ENCODE peak calls at places on chromosome X, in seven cellular contexts. One of them, this sample, is unnamed.

GRCh38 chrX:107429090-107429489 is 20.4 kb upstream of the FRMPD3 start:
- DNase-seq in H1: peak
- DNase-seq in HepG2: peak
- DNase-seq in SK-N-SH: no peak
- DNase-seq in HCT116: no peak
- DNase-seq in GM12878: no peak
- DNase-seq in K562: no peak
- DNase-seq in this sample: peak

GRCh38 chrX:31331928-31332327 is 260.1 kb upstream of the FTHL17 start:
- DNase-seq in SK-N-SH: peak
- DNase-seq in GM12878: no peak
- DNase-seq in H1: no peak
- DNase-seq in HepG2: no peak
- DNase-seq in K562: no peak
- DNase-seq in HCT116: no peak
- DNase-seq in this sample: no peak

GRCh38 chrX:153862369-153863250 is 23.4 kb downstream of the L1CAM start:
- DNase-seq in SK-N-SH: peak
- DNase-seq in HCT116: no peak
- DNase-seq in K562: no peak
- DNase-seq in GM12878: no peak
- DNase-seq in H1: no peak
- DNase-seq in HepG2: no peak
- DNase-seq in this sample: no peak

GRCh38 chrX:129759576-129760061 is 20.1 kb upstream of the SASH3 start:
- DNase-seq in SK-N-SH: no peak
- DNase-seq in HepG2: no peak
- DNase-seq in GM12878: no peak
- DNase-seq in K562: no peak
- DNase-seq in HCT116: no peak
- DNase-seq in H1: no peak
- DNase-seq in this sample: no peak

GRCh38 chrX:13599491-13599890 is 30.1 kb downstream of the EGFL6 start:
- DNase-seq in H1: no peak
- DNase-seq in HepG2: no peak
- DNase-seq in GM12878: no peak
- DNase-seq in HCT116: no peak
- DNase-seq in SK-N-SH: no peak
- DNase-seq in K562: no peak
- DNase-seq in this sample: no peak

GRCh38 chrX:16119353-16120220 is 3.8 kb upstream of the GRPR start:
- DNase-seq in HCT116: no peak
- DNase-seq in GM12878: peak
- DNase-seq in K562: no peak
- DNase-seq in H1: no peak
- DNase-seq in SK-N-SH: no peak
- DNase-seq in HepG2: no peak
- DNase-seq in this sample: no peak

GRCh38 chrX:110045988-110046387 is 43.1 kb downstream of the TMEM164 start:
- DNase-seq in HCT116: no peak
- DNase-seq in GM12878: no peak
- DNase-seq in H1: no peak
- DNase-seq in SK-N-SH: no peak
- DNase-seq in HepG2: peak
- DNase-seq in K562: no peak
- DNase-seq in this sample: no peak

GRCh38 chrX:30589146-30589888 is 11.8 kb upstream of the TASL start:
- DNase-seq in SK-N-SH: no peak
- DNase-seq in K562: no peak
- DNase-seq in H1: no peak
- DNase-seq in HCT116: no peak
- DNase-seq in GM12878: no peak
- DNase-seq in HepG2: no peak
- DNase-seq in this sample: no peak

GRCh38 chrX:136310411-136310810 is 9.6 kb downstream of the ADGRG4 start:
- DNase-seq in H1: no peak
- DNase-seq in GM12878: no peak
- DNase-seq in K562: peak
- DNase-seq in HepG2: no peak
- DNase-seq in HCT116: no peak
- DNase-seq in SK-N-SH: no peak
- DNase-seq in this sample: peak

GRCh38 chrX:139882299-139882698 is 50.6 kb downstream of the ATP11C start:
- DNase-seq in K562: no peak
- DNase-seq in H1: no peak
- DNase-seq in HepG2: no peak
- DNase-seq in SK-N-SH: no peak
- DNase-seq in HCT116: no peak
- DNase-seq in GM12878: no peak
- DNase-seq in this sample: no peak

GRCh38 chrX:36908801-36909403 is 99.3 kb upstream of the FAM47C start:
- DNase-seq in K562: peak
- DNase-seq in H1: no peak
- DNase-seq in HepG2: peak
- DNase-seq in HCT116: peak
- DNase-seq in GM12878: peak
- DNase-seq in SK-N-SH: peak
- DNase-seq in this sample: no peak

GRCh38 chrX:132758778-132759177 is 199.7 kb downstream of the HS6ST2 start:
- DNase-seq in GM12878: no peak
- DNase-seq in SK-N-SH: no peak
- DNase-seq in K562: no peak
- DNase-seq in H1: no peak
- DNase-seq in HCT116: no peak
- DNase-seq in HepG2: no peak
- DNase-seq in this sample: no peak

GRCh38 chrX:119734897-119735339 is 23.5 kb upstream of the SOWAHD start:
- DNase-seq in HCT116: no peak
- DNase-seq in K562: no peak
- DNase-seq in SK-N-SH: peak
- DNase-seq in HepG2: no peak
- DNase-seq in GM12878: no peak
- DNase-seq in H1: no peak
- DNase-seq in this sample: no peak

GRCh38 chrX:136146614-136147319 is 566 bp upstream of the FHL1 start:
- DNase-seq in HepG2: no peak
- DNase-seq in SK-N-SH: no peak
- DNase-seq in K562: no peak
- DNase-seq in GM12878: no peak
- DNase-seq in H1: peak
- DNase-seq in HCT116: no peak
- DNase-seq in this sample: no peak

GRCh38 chrX:128020701-128021100 is 31.5 kb downstream of the ACTRT1 start:
- DNase-seq in HCT116: no peak
- DNase-seq in H1: no peak
- DNase-seq in K562: no peak
- DNase-seq in SK-N-SH: no peak
- DNase-seq in HepG2: peak
- DNase-seq in GM12878: no peak
- DNase-seq in this sample: no peak

GRCh38 chrX:63387411-63387810 is 36.3 kb upstream of the SPIN4 start:
- DNase-seq in SK-N-SH: no peak
- DNase-seq in GM12878: no peak
- DNase-seq in K562: no peak
- DNase-seq in HepG2: no peak
- DNase-seq in H1: no peak
- DNase-seq in HCT116: no peak
- DNase-seq in this sample: no peak

GRCh38 chrX:148562846-148563245 is 62.4 kb downstream of the AFF2 start:
- DNase-seq in HCT116: no peak
- DNase-seq in SK-N-SH: no peak
- DNase-seq in GM12878: no peak
- DNase-seq in K562: no peak
- DNase-seq in H1: no peak
- DNase-seq in HepG2: no peak
- DNase-seq in this sample: no peak

GRCh38 chrX:148572332-148572731 is 71.9 kb downstream of the AFF2 start:
- DNase-seq in HepG2: no peak
- DNase-seq in K562: no peak
- DNase-seq in H1: no peak
- DNase-seq in SK-N-SH: no peak
- DNase-seq in GM12878: no peak
- DNase-seq in HCT116: no peak
- DNase-seq in this sample: no peak

GRCh38 chrX:148567229-148567628 is 66.8 kb downstream of the AFF2 start:
- DNase-seq in H1: no peak
- DNase-seq in SK-N-SH: no peak
- DNase-seq in K562: peak
- DNase-seq in GM12878: no peak
- DNase-seq in HepG2: no peak
- DNase-seq in HCT116: no peak
- DNase-seq in this sample: no peak

GRCh38 chrX:148568763-148569162 is 68.3 kb downstream of the AFF2 start:
- DNase-seq in HCT116: no peak
- DNase-seq in K562: no peak
- DNase-seq in HepG2: no peak
- DNase-seq in SK-N-SH: no peak
- DNase-seq in GM12878: no peak
- DNase-seq in H1: no peak
- DNase-seq in this sample: no peak

DNA sequence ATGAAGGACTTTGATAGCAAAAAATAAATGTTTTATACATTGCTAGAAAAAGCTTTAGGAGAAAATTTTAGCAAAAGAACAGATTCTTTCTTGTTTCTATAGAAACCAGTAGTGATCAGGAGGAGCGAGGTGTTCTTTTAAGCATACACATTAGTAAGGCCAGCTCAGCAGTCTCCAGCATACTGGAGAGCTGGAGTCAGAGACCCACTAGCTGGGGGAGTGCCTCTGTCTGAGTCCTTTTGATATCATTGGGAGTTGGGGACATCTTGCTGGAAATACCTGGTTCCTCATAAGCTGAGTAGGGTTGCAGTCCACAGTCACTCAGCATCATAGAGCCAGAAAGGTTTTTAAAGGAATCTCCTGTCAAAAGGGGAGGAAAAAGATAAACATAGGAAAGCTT is 67.4 kb downstream of the AFF2 start:
- DNase-seq in HepG2: no peak
- DNase-seq in K562: no peak
- DNase-seq in SK-N-SH: no peak
- DNase-seq in H1: no peak
- DNase-seq in HCT116: no peak
- DNase-seq in GM12878: no peak
- DNase-seq in this sample: no peak
- H3K9ac ChIP-seq in HepG2: no peak
- H3K9ac ChIP-seq in K562: no peak
- H3K9ac ChIP-seq in SK-N-SH: no peak
- H3K9ac ChIP-seq in H1: no peak
- H3K9ac ChIP-seq in HCT116: no peak
- H3K9ac ChIP-seq in GM12878: no peak
- H3K9ac ChIP-seq in this sample: no peak

GRCh38 chrX:8848921-8849320 is 47.7 kb upstream of the FAM9A start:
- DNase-seq in SK-N-SH: no peak
- DNase-seq in H1: no peak
- DNase-seq in GM12878: no peak
- DNase-seq in HepG2: no peak
- DNase-seq in HCT116: no peak
- DNase-seq in K562: no peak
- DNase-seq in this sample: no peak

GRCh38 chrX:8844157-8844556 is 43.0 kb upstream of the FAM9A start:
- DNase-seq in HepG2: no peak
- DNase-seq in GM12878: no peak
- DNase-seq in HCT116: no peak
- DNase-seq in H1: no peak
- DNase-seq in K562: no peak
- DNase-seq in SK-N-SH: no peak
- DNase-seq in this sample: no peak

GRCh38 chrX:8846271-8846670 is 45.1 kb upstream of the FAM9A start:
- DNase-seq in HCT116: no peak
- DNase-seq in K562: no peak
- DNase-seq in HepG2: no peak
- DNase-seq in SK-N-SH: no peak
- DNase-seq in H1: no peak
- DNase-seq in GM12878: no peak
- DNase-seq in this sample: no peak

GRCh38 chrX:8845060-8845459 is 43.9 kb upstream of the FAM9A start:
- DNase-seq in K562: no peak
- DNase-seq in HCT116: no peak
- DNase-seq in H1: no peak
- DNase-seq in SK-N-SH: no peak
- DNase-seq in GM12878: no peak
- DNase-seq in HepG2: no peak
- DNase-seq in this sample: no peak

GRCh38 chrX:8845469-8845868 is 44.3 kb upstream of the FAM9A start:
- DNase-seq in SK-N-SH: no peak
- DNase-seq in GM12878: no peak
- DNase-seq in HCT116: no peak
- DNase-seq in H1: no peak
- DNase-seq in HepG2: no peak
- DNase-seq in K562: no peak
- DNase-seq in this sample: no peak
- TF ChIP-seq YY1 in SK-N-SH: no peak
- TF ChIP-seq YY1 in GM12878: no peak
- TF ChIP-seq YY1 in HCT116: no peak
- TF ChIP-seq YY1 in H1: no peak
- TF ChIP-seq YY1 in HepG2: no peak
- TF ChIP-seq YY1 in K562: no peak
- TF ChIP-seq YY1 in this sample: no peak

GRCh38 chrX:71910526-71911022 is at the start of gene NHSL2:
- DNase-seq in GM12878: no peak
- DNase-seq in K562: no peak
- DNase-seq in SK-N-SH: no peak
- DNase-seq in HepG2: no peak
- DNase-seq in HCT116: no peak
- DNase-seq in H1: peak
- DNase-seq in this sample: no peak
- H3K4me3 ChIP-seq in GM12878: no peak
- H3K4me3 ChIP-seq in K562: no peak
- H3K4me3 ChIP-seq in SK-N-SH: no peak
- H3K4me3 ChIP-seq in HepG2: peak
- H3K4me3 ChIP-seq in HCT116: no peak
- H3K4me3 ChIP-seq in H1: peak
- H3K4me3 ChIP-seq in this sample: peak

GRCh38 chrX:8890794-8891193 is 89.6 kb upstream of the FAM9A start:
- DNase-seq in GM12878: no peak
- DNase-seq in SK-N-SH: no peak
- DNase-seq in HCT116: no peak
- DNase-seq in H1: no peak
- DNase-seq in HepG2: no peak
- DNase-seq in K562: no peak
- DNase-seq in this sample: no peak

GRCh38 chrX:8887004-8887403 is 85.8 kb upstream of the FAM9A start:
- DNase-seq in SK-N-SH: no peak
- DNase-seq in HepG2: no peak
- DNase-seq in H1: no peak
- DNase-seq in GM12878: no peak
- DNase-seq in K562: no peak
- DNase-seq in HCT116: no peak
- DNase-seq in this sample: no peak
- H3K9ac ChIP-seq in SK-N-SH: no peak
- H3K9ac ChIP-seq in HepG2: no peak
- H3K9ac ChIP-seq in H1: no peak
- H3K9ac ChIP-seq in GM12878: no peak
- H3K9ac ChIP-seq in K562: no peak
- H3K9ac ChIP-seq in HCT116: no peak
- H3K9ac ChIP-seq in this sample: no peak

GRCh38 chrX:25180242-25180641 is 164.5 kb upstream of the ARX start:
- DNase-seq in HepG2: no peak
- DNase-seq in GM12878: no peak
- DNase-seq in H1: no peak
- DNase-seq in HCT116: no peak
- DNase-seq in K562: no peak
- DNase-seq in SK-N-SH: no peak
- DNase-seq in this sample: no peak
- TF ChIP-seq YY1 in HepG2: no peak
- TF ChIP-seq YY1 in GM12878: no peak
- TF ChIP-seq YY1 in H1: no peak
- TF ChIP-seq YY1 in HCT116: no peak
- TF ChIP-seq YY1 in K562: no peak
- TF ChIP-seq YY1 in SK-N-SH: no peak
- TF ChIP-seq YY1 in this sample: no peak

GRCh38 chrX:87518504-87518903 is 902 bp downstream of the KLHL4 start:
- DNase-seq in H1: no peak
- DNase-seq in K562: no peak
- DNase-seq in HepG2: no peak
- DNase-seq in HCT116: no peak
- DNase-seq in SK-N-SH: no peak
- DNase-seq in GM12878: no peak
- DNase-seq in this sample: no peak
- H3K4me3 ChIP-seq in H1: peak
- H3K4me3 ChIP-seq in K562: no peak
- H3K4me3 ChIP-seq in HepG2: no peak
- H3K4me3 ChIP-seq in HCT116: no peak
- H3K4me3 ChIP-seq in SK-N-SH: no peak
- H3K4me3 ChIP-seq in GM12878: no peak
- H3K4me3 ChIP-seq in this sample: peak